ENCODE peak calls at places on chromosome 12, in eight cellular contexts. F is dermis blood vessel endothelial cell, Y is MCF 10A, L is astrocyte of the spinal cord, D is PC-3, H is ascending aorta, E is KG1, U is T47D. B is an unnamed sample.

GRCh38 chr12:34106172-34106571 is 83.9 kb downstream of the ALG10 start:
- DNase-seq in F (no peak), Y (no peak), L (no peak), D (no peak), H (no peak), E (no peak), U (no peak), B (no peak)

GRCh38 chr12:44436756-44437155 is 439.4 kb downstream of the NELL2 start:
- DNase-seq in F (no peak), Y (no peak), L (no peak), D (no peak), H (no peak), E (no peak), U (no peak), B (no peak)

GRCh38 chr12:107178776-107179175 is 85.4 kb upstream of the CRY1 start:
- DNase-seq in F (no peak), Y (no peak), L (no peak), D (no peak), H (no peak), E (no peak), U (no peak), B (no peak)

GRCh38 chr12:68538722-68539614 is 71.7 kb upstream of the RAP1B start:
- DNase-seq in F (peak; percentile 62), Y (no peak), L (peak; percentile 78), D (no peak), H (no peak), E (peak; percentile 9), U (peak; percentile 21), B (no peak)

GRCh38 chr12:108638141-108638823 is 4.6 kb upstream of the SELPLG start:
- DNase-seq in F (peak; percentile 20), Y (no peak), L (no peak), D (no peak), H (no peak), E (no peak), U (no peak), B (no peak)

GRCh38 chr12:97960741-97961608 is 498.4 kb downstream of the RMST start:
- DNase-seq in F (peak; percentile 6), Y (peak; percentile 34), L (peak; percentile 3), D (peak; percentile 36), H (no peak), E (peak; percentile 4), U (peak; percentile 78), B (peak; percentile 41)

GRCh38 chr12:32659908-32660440 is 19.1 kb upstream of the DNM1L start:
- DNase-seq in F (no peak), Y (no peak), L (no peak), D (no peak), H (no peak), E (no peak), U (peak; percentile 27), B (no peak)

GRCh38 chr12:121673013-121673441 is 3.6 kb upstream of the MORN3 start:
- DNase-seq in F (peak; percentile 13), Y (peak; percentile 85), L (no peak), D (no peak), H (no peak), E (no peak), U (peak; percentile 81), B (peak; percentile 56)

GRCh38 chr12:76037130-76038105 is 5.8 kb upstream of the PHLDA1 start:
- DNase-seq in F (peak; percentile 92), Y (peak; percentile 80), L (peak; percentile 87), D (peak; percentile 85), H (no peak), E (peak; percentile 55), U (peak; percentile 90), B (peak; percentile 80)

GRCh38 chr12:84497819-84498218 is 414.8 kb downstream of the SLC6A15 start:
- DNase-seq in F (no peak), Y (peak; percentile 46), L (no peak), D (peak; percentile 25), H (no peak), E (no peak), U (peak; percentile 62), B (peak; percentile 36)

GRCh38 chr12:107610030-107610859 is 75.4 kb upstream of the PWP1 start:
- DNase-seq in F (peak; percentile 61), Y (peak; percentile 44), L (peak; percentile 57), D (peak; percentile 58), H (no peak), E (peak; percentile 1), U (peak; percentile 40), B (peak; percentile 52)

GRCh38 chr12:116498471-116498870 is 60.7 kb upstream of the MAP1LC3B2 start:
- DNase-seq in F (no peak), Y (no peak), L (no peak), D (peak; percentile 72), H (no peak), E (no peak), U (no peak), B (no peak)

GRCh38 chr12:12081836-12082497 is 11.2 kb downstream of the BCL2L14 start:
- DNase-seq in F (peak; percentile 79), Y (peak; percentile 54), L (peak; percentile 55), D (peak; percentile 52), H (no peak), E (no peak), U (peak; percentile 45), B (peak; percentile 46)

GRCh38 chr12:292186-292585 is 29.6 kb upstream of the SLC6A13 start:
- DNase-seq in F (no peak), Y (no peak), L (no peak), D (no peak), H (no peak), E (no peak), U (no peak), B (peak; percentile 44)

GRCh38 chr12:52871291-52871961 is 22.6 kb upstream of the KRT78 start:
- DNase-seq in F (no peak), Y (peak; percentile 98), L (peak; percentile 76), D (peak; percentile 91), H (no peak), E (no peak), U (no peak), B (peak; percentile 100)

GRCh38 chr12:121793836-121794531 is 496 bp upstream of the RHOF start:
- DNase-seq in F (peak; percentile 94), Y (peak; percentile 92), L (peak; percentile 93), D (peak; percentile 98), H (peak; percentile 72), E (peak; percentile 90), U (peak; percentile 96), B (peak; percentile 94)

GRCh38 chr12:27244680-27245005 is 557 bp downstream of the STK38L start:
- DNase-seq in F (no peak), Y (peak; percentile 59), L (peak; percentile 38), D (peak; percentile 62), H (no peak), E (no peak), U (no peak), B (peak; percentile 53)

B was measured in epithelial cell of esophagus.